ENCODE peak calls at places on chromosome 1, in eight cellular contexts. R, W, D, A, Z, E, T and F are unnamed samples.

GRCh38 chr1:17194133-17194475 is 10.8 kb upstream of the PADI1 start:
- DNase-seq in R (no peak), W (no peak), D (no peak), A (no peak), Z (no peak), E (no peak), T (no peak), F (no peak)

GRCh38 chr1:206060840-206061239 is 7.9 kb downstream of the RHEX start:
- DNase-seq in R (no peak), W (no peak), D (no peak), A (no peak), Z (no peak), E (no peak), T (no peak), F (no peak)

GRCh38 chr1:245277276-245277675 is 122.5 kb downstream of the KIF26B start:
- DNase-seq in R (no peak), W (no peak), D (no peak), A (peak; percentile 27), Z (peak; percentile 39), E (no peak), T (peak; percentile 57), F (no peak)

GRCh38 chr1:205351984-205352713 is 4.6 kb downstream of the KLHDC8A start:
- DNase-seq in R (no peak), W (no peak), D (peak; percentile 89), A (peak; percentile 12), Z (no peak), E (no peak), T (peak; percentile 66), F (no peak)

GRCh38 chr1:217590598-217590997 is 40.3 kb downstream of the GPATCH2 start:
- DNase-seq in R (no peak), W (no peak), D (no peak), A (peak; percentile 67), Z (no peak), E (no peak), T (no peak), F (no peak)

GRCh38 chr1:165174485-165174884 is 182.0 kb downstream of the LMX1A start:
- DNase-seq in R (no peak), W (no peak), D (no peak), A (no peak), Z (no peak), E (no peak), T (no peak), F (no peak)

GRCh38 chr1:232355162-232356006 is 274.5 kb downstream of the SIPA1L2 start:
- DNase-seq in R (no peak), W (no peak), D (no peak), A (no peak), Z (no peak), E (no peak), T (no peak), F (no peak)

GRCh38 chr1:218164111-218164929 is 120.8 kb upstream of the RRP15 start:
- DNase-seq in R (peak; percentile 32), W (no peak), D (no peak), A (peak; percentile 18), Z (peak; percentile 75), E (peak; percentile 9), T (peak; percentile 90), F (no peak)

GRCh38 chr1:231421616-231421970 is 494 bp downstream of the EGLN1 start:
- DNase-seq in R (peak; percentile 52), W (no peak), D (peak; percentile 22), A (no peak), Z (peak; percentile 28), E (no peak), T (no peak), F (peak; percentile 44)

GRCh38 chr1:91711504-91712247 is 174.3 kb downstream of the TGFBR3 start:
- DNase-seq in R (no peak), W (no peak), D (no peak), A (no peak), Z (no peak), E (no peak), T (no peak), F (no peak)

GRCh38 chr1:10812387-10812915 is 16.0 kb upstream of the CASZ1 start:
- DNase-seq in R (no peak), W (no peak), D (no peak), A (no peak), Z (no peak), E (no peak), T (no peak), F (no peak)

GRCh38 chr1:10815863-10816195 is 19.4 kb upstream of the CASZ1 start:
- DNase-seq in R (no peak), W (no peak), D (no peak), A (no peak), Z (no peak), E (no peak), T (no peak), F (peak; percentile 53)

GRCh38 chr1:10814954-10815862 is 18.8 kb upstream of the CASZ1 start:
- DNase-seq in R (no peak), W (no peak), D (no peak), A (peak; percentile 28), Z (peak; percentile 27), E (no peak), T (no peak), F (peak; percentile 81)

GRCh38 chr1:10814312-10814711 is 17.9 kb upstream of the CASZ1 start:
- DNase-seq in R (no peak), W (no peak), D (no peak), A (no peak), Z (no peak), E (no peak), T (no peak), F (no peak)

DNA sequence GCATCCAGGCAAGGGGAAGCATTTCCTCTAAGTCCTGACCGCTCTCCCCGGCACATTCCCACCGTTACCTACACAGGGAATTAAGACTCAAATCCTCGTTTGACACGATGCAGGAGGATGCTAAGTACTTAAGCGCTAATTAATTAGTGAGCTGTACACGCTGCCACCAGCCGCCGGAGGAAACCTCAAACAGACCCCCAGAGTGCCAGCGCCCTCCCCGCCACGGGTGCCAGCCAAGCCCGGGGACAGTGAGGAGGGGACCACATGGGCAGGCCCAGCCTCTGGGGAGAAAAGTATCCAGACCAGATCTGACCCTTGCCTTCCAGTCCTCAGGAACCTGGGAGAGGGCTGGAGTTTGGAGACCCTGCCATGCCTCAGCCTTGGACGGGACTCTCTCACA is 17.4 kb upstream of the CASZ1 start:
- DNase-seq in R (no peak), W (no peak), D (no peak), A (no peak), Z (no peak), E (no peak), T (no peak), F (no peak)
- H3K27me3 ChIP-seq in R (no peaks in the 10 kb centered on the region), W (no peaks in the 10 kb centered on the region), D (no peaks in the 10 kb centered on the region), A (peaks cover 47% of the 10 kb centered on the region), Z (no peaks in the 10 kb centered on the region), E (peaks cover 28% of the 10 kb centered on the region), T (no peaks in the 10 kb centered on the region), F (no peaks in the 10 kb centered on the region)

GRCh38 chr1:226678251-226678650 is 60.8 kb downstream of the ITPKB start:
- DNase-seq in R (no peak), W (no peak), D (no peak), A (no peak), Z (no peak), E (no peak), T (no peak), F (no peak)
- H3K27me3 ChIP-seq in R (no peaks in the 10 kb centered on the region), W (no peaks in the 10 kb centered on the region), D (no peaks in the 10 kb centered on the region), A (peaks cover 65% of the 10 kb centered on the region), Z (peaks cover 28% of the 10 kb centered on the region), E (no peaks in the 10 kb centered on the region), T (peaks cover 28% of the 10 kb centered on the region), F (no peaks in the 10 kb centered on the region)

GRCh38 chr1:230287674-230288315 is 138.3 kb downstream of the PGBD5 start:
- DNase-seq in R (no peak), W (no peak), D (no peak), A (no peak), Z (no peak), E (no peak), T (no peak), F (peak; percentile 35)
- H3K27me3 ChIP-seq in R (no peaks in the 10 kb centered on the region), W (no peaks in the 10 kb centered on the region), D (no peaks in the 10 kb centered on the region), A (peaks cover 9% of the 10 kb centered on the region), Z (no peaks in the 10 kb centered on the region), E (peaks cover 7% of the 10 kb centered on the region), T (peaks cover 10% of the 10 kb centered on the region), F (no peaks in the 10 kb centered on the region)

GRCh38 chr1:1490633-1491230 is 19.2 kb downstream of the ATAD3B start:
- DNase-seq in R (no peak), W (no peak), D (no peak), A (no peak), Z (no peak), E (no peak), T (no peak), F (no peak)
- H3K27me3 ChIP-seq in R (no peaks in the 10 kb centered on the region), W (no peaks in the 10 kb centered on the region), D (no peaks in the 10 kb centered on the region), A (no peaks in the 10 kb centered on the region), Z (no peaks in the 10 kb centered on the region), E (no peaks in the 10 kb centered on the region), T (no peaks in the 10 kb centered on the region), F (no peaks in the 10 kb centered on the region)